ENCODE peak calls at places on chromosomes 5 and 9, in four cellular contexts. G is K562, I is H1, U is SK-N-SH. V is an unnamed sample.

GRCh38 chr5:89458330-89458656 is 575.3 kb upstream of the MEF2C start:
- DNase-seq in U (no peak), G (no peak), I (no peak), V (no peak)

GRCh38 chr9:80259079-80259478 is 687.3 kb downstream of the TLE4 start:
- DNase-seq in U (no peak), I (no peak), G (no peak), V (no peak)

GRCh38 chr5:35781181-35781580 is 75.5 kb upstream of the IL7R start:
- DNase-seq in G (no peak), U (no peak), I (no peak), V (no peak)

GRCh38 chr5:14426521-14426920 is 155.1 kb upstream of the OTULINL start:
- DNase-seq in U (no peak), G (no peak), I (no peak), V (no peak)

GRCh38 chr5:59041355-59041754 is 458.5 kb downstream of the RAB3C start:
- DNase-seq in G (no peak), U (no peak), I (no peak), V (no peak)

GRCh38 chr9:133635903-133636531 is at the start of gene DBH:
- DNase-seq in G (no peak), U (peak; percentile 96), I (no peak), V (no peak)

GRCh38 chr5:176573564-176574296 is 24.6 kb downstream of the CDHR2 start:
- DNase-seq in I (no peak), U (peak; percentile 94), G (peak; percentile 86), V (peak; percentile 88)

GRCh38 chr9:87714819-87715218 is 11.1 kb upstream of the CTSL start:
- DNase-seq in I (no peak), G (peak; percentile 16), U (no peak), V (no peak)

GRCh38 chr5:97231025-97231636 is 48.1 kb upstream of the RIOK2 start:
- DNase-seq in I (no peak), G (peak; percentile 30), U (peak; percentile 44), V (peak; percentile 14)

GRCh38 chr5:123344819-123345426 is 78.3 kb downstream of the CEP120 start:
- DNase-seq in G (no peak), U (peak; percentile 12), I (no peak), V (peak; percentile 13)

GRCh38 chr5:119398713-119399492 is 43.1 kb downstream of the TNFAIP8 start:
- DNase-seq in G (no peak), U (no peak), I (no peak), V (no peak)

GRCh38 chr5:86885489-86886225 is 267.9 kb downstream of the COX7C start:
- DNase-seq in I (no peak), G (no peak), U (no peak), V (no peak)

GRCh38 chr5:175321927-175322532 is 122.0 kb downstream of the DRD1 start:
- DNase-seq in I (peak; percentile 19), U (no peak), G (peak; percentile 45), V (peak; percentile 72)

GRCh38 chr5:138657360-138657759 is 82.2 kb upstream of the HSPA9 start:
- DNase-seq in U (peak; percentile 57), G (no peak), I (no peak), V (no peak)

GRCh38 chr5:143695244-143695885 is 116.6 kb upstream of the HMHB1 start:
- DNase-seq in G (no peak), I (no peak), U (no peak), V (no peak)

GRCh38 chr9:99257723-99258364 is 35.8 kb downstream of the SEC61B start:
- DNase-seq in G (no peak), I (no peak), U (no peak), V (no peak)

GRCh38 chr9:81971727-81972126 is 16.8 kb upstream of the SPATA31D1 start:
- DNase-seq in G (no peak), I (no peak), U (no peak), V (no peak)

GRCh38 chr5:179060116-179061008 is at the start of gene ZNF354C:
- DNase-seq in U (peak; percentile 95), G (no peak), I (peak; percentile 33), V (peak; percentile 96)

GRCh38 chr5:148993283-148993936 is 69.5 kb downstream of the SH3TC2 start:
- DNase-seq in U (no peak), I (no peak), G (no peak), V (no peak)

GRCh38 chr9:136847065-136847826 is 2.0 kb upstream of the PHPT1 start:
- DNase-seq in G (peak; percentile 78), U (peak; percentile 73), I (no peak), V (peak; percentile 90)

GRCh38 chr5:128193676-128194390 is 110.3 kb downstream of the SLC12A2 start:
- DNase-seq in I (no peak), G (no peak), U (no peak), V (no peak)

GRCh38 chr5:132495672-132496630 is 5.4 kb upstream of the IRF1 start:
- DNase-seq in I (peak; percentile 89), U (peak; percentile 85), G (peak; percentile 92), V (peak; percentile 90)
- TF ChIP-seq CTCF in I (no peak), U (peak; percentile 11), G (peak; percentile 33), V (no peak)

GRCh38 chr5:116564756-116565593 is 9.6 kb downstream of the SEMA6A start:
- DNase-seq in U (no peak), G (no peak), I (no peak), V (no peak)
- TF ChIP-seq TEAD4 in U (no peak), G (no peak), I (no peak), V (no peak)

DNA sequence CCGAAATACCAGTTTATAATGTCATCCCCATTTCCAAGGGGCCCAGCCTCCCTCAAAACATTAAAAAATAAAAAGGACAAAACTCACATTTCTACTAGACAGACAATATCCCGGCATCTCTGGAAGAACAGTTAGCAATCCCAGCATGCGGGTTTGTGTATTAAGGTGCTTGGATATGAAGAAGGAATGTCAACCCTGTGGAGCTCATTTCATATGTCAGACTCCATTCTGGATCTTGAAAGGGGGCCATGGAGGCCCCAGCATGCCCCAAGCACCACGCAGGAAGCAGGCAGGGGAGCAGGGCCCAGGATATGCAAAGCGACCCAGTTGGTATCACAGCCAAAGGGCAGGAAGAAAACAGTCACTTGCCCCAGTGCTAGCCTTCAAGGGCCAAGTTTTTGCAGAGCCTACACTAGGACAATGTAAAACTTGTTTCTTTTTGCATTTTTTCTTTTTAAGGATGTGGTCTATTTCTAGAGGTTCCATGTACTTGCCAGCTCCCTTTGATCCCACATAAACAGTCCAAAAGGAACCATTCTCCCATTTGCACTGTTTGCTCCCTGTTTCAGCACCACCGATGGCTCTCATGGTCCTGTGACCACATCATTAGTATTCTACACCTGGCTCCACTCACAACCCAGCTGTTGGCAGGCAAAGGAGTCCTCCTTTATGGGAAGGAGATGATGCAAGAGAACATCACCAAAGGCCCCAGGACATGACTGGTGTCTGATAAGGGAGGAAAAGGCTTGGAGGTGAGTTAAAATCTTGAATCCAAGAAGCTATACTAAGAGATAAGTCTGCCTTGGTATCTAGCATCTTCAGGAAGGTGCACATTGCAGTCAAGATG is 58.3 kb downstream of the FGF1 start:
- DNase-seq in G (no peak), I (no peak), U (no peak), V (no peak)
- TF ChIP-seq MAX in G (no peak), I (no peak), U (no peak), V (no peak)

DNA sequence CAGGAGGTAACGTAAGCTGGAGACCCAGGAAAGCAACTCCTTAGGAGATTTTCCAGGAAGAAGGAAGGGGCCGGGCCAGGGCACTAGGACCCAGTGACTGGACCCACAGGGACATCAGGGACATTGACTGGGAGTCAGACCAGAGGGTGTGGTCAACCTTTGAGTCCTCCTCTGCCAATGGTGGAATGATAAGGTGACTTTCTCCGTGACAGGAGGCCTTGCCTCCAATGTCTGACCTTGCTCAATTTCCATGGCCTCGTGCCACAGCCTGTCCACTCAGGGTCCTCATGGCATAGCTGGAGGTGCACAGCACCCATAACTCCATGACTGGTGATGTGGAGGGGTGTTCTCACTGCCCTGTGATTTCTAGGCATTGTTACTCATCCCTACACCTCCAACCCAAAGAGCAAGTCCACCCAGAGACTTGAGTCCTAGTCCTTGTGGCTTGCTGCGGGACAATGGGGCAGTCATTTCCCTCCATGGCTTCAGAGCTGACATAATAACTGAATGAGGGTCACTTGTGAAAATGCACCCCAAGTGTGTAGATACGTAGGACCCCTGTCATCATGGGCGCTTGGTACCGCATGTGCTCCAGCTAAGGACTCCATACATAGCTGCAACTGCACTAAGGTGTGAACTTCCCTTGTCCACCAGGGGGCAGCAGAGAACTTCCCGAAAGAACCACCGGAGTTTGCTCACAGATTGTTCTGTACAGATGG is 4.1 kb upstream of the AMBP start:
- DNase-seq in I (no peak), G (peak; percentile 82), U (peak; percentile 86), V (peak; percentile 92)
- TF ChIP-seq CTCF in I (peak; percentile 83), G (peak; percentile 82), U (peak; percentile 89), V (peak; percentile 92)

DNA sequence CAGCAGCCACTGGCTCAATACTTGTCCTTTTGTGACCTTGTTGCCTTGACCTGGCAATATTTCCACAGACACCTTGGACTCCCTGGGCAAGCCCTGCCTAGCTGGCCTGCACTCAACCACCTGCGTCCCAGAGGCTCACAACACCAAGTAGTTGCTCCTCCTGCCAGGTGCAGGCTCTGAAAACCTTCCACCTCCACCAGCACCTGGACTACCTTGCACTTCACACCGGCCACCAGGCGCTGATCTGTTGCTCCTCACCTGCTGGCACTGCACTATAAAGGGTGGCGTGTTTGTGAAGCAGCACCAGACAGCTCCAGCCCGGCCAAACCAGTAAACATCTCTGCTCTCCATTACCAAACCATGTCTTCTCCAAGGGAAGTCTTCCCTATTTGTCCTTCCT is 997.7 kb downstream of the PTPRD start:
- DNase-seq in I (no peak), G (no peak), U (no peak), V (peak; percentile 13)
- TF ChIP-seq TEAD4 in I (no peak), G (no peak), U (no peak), V (no peak)

GRCh38 chr5:526456-527088 is 2.3 kb upstream of the SLC9A3 start:
- DNase-seq in U (no peak), I (no peak), G (no peak), V (no peak)

GRCh38 chr5:530556-530955 is 6.3 kb upstream of the SLC9A3 start:
- DNase-seq in G (no peak), I (no peak), U (no peak), V (no peak)

GRCh38 chr5:530001-530400 is 5.8 kb upstream of the SLC9A3 start:
- DNase-seq in I (no peak), U (no peak), G (no peak), V (no peak)

GRCh38 chr5:527646-528591 is 3.7 kb upstream of the SLC9A3 start:
- DNase-seq in I (no peak), U (peak; percentile 68), G (no peak), V (no peak)

GRCh38 chr5:528625-529511 is 4.6 kb upstream of the SLC9A3 start:
- DNase-seq in U (no peak), I (no peak), G (no peak), V (no peak)
- TF ChIP-seq MAX in U (no peak), I (no peak), G (no peak), V (no peak)

GRCh38 chr5:12896086-12896485 is 991.8 kb upstream of the CTNND2 start:
- DNase-seq in U (no peak), G (no peak), I (no peak), V (no peak)
- TF ChIP-seq CTCF in U (no peak), G (no peak), I (no peak), V (no peak)

V was measured in WTC11.